ENCODE peak calls at places on chromosomes 12 and 14, in four cellular contexts. Y is AG04450, J is cardiac fibroblast, Q is psoas muscle. I is an unnamed sample.

GRCh38 chr14:49623941-49624806 is 3.6 kb downstream of the MGAT2 start:
- DNase-seq in J (no peak), Q (no peak), Y (no peak), I (no peak)

GRCh38 chr14:104462651-104463630 is 116.6 kb upstream of the C14orf180 start:
- DNase-seq in J (no peak), Q (no peak), Y (no peak), I (no peak)

GRCh38 chr14:71426001-71426400 is 506.2 kb upstream of the RGS6 start:
- DNase-seq in Q (no peak), Y (no peak), J (no peak), I (no peak)

GRCh38 chr12:75699728-75700496 is 188.5 kb upstream of the KRR1 start:
- DNase-seq in Q (no peak), Y (no peak), J (peak), I (no peak)

GRCh38 chr12:94175763-94176660 is 27.6 kb downstream of the PLXNC1 start:
- DNase-seq in J (peak), Q (no peak), Y (no peak), I (no peak)

GRCh38 chr14:23077962-23078361 is 17.0 kb downstream of the ACIN1 start:
- DNase-seq in Y (no peak), J (no peak), Q (no peak), I (no peak)

GRCh38 chr12:124527861-124528561 is 39.4 kb downstream of the NCOR2 start:
- DNase-seq in Q (peak), J (no peak), Y (no peak), I (no peak)

GRCh38 chr14:59631237-59631636 is 54.6 kb upstream of the CCDC175 start:
- DNase-seq in J (no peak), Y (no peak), Q (no peak), I (no peak)

GRCh38 chr12:112340235-112340634 is 42.0 kb downstream of the HECTD4 start:
- DNase-seq in Q (no peak), Y (no peak), J (no peak), I (no peak)

GRCh38 chr12:91381309-91381804 is 198.7 kb upstream of the DCN start:
- DNase-seq in Q (no peak), Y (peak), J (peak), I (no peak)

GRCh38 chr14:68145539-68145938 is 326.0 kb downstream of the RAD51B start:
- DNase-seq in Y (no peak), Q (no peak), J (peak), I (no peak)

GRCh38 chr14:68981539-68981976 is 2.5 kb upstream of the ACTN1 start:
- DNase-seq in J (peak), Q (no peak), Y (no peak), I (no peak)

GRCh38 chr14:50821471-50822464 is 9.2 kb downstream of the NIN start:
- DNase-seq in Q (peak), Y (no peak), J (no peak), I (no peak)

GRCh38 chr14:104446611-104447010 is 133.0 kb upstream of the C14orf180 start:
- DNase-seq in Q (no peak), Y (no peak), J (no peak), I (no peak)

GRCh38 chr14:31927348-31927826 is 149.7 kb upstream of the ARHGAP5 start:
- DNase-seq in Y (peak), J (peak), Q (no peak), I (no peak)

GRCh38 chr12:2664721-2665577 is 129.8 kb upstream of the FKBP4 start:
- DNase-seq in Q (no peak), J (no peak), Y (no peak), I (no peak)

GRCh38 chr12:94427520-94428381 is 31.9 kb downstream of the CEP83 start:
- DNase-seq in Y (peak), J (peak), Q (peak), I (no peak)

GRCh38 chr12:93469386-93469785 is 2.1 kb downstream of the MRPL42 start:
- DNase-seq in J (no peak), Q (no peak), Y (no peak), I (no peak)

GRCh38 chr12:21301-22189 is 45.0 kb upstream of the IQSEC3 start:
- DNase-seq in Y (no peak), J (no peak), Q (no peak), I (no peak)

GRCh38 chr14:101128478-101129450 is 225.2 kb upstream of the RTL1 start:
- DNase-seq in Q (peak), J (no peak), Y (no peak), I (no peak)

GRCh38 chr14:61525293-61526011 is 169.9 kb upstream of the HIF1A start:
- DNase-seq in Q (peak), Y (no peak), J (peak), I (no peak)

GRCh38 chr12:127457726-127458125 is 809.2 kb upstream of the TMEM132C start:
- DNase-seq in Y (no peak), J (no peak), Q (no peak), I (no peak)

DNA sequence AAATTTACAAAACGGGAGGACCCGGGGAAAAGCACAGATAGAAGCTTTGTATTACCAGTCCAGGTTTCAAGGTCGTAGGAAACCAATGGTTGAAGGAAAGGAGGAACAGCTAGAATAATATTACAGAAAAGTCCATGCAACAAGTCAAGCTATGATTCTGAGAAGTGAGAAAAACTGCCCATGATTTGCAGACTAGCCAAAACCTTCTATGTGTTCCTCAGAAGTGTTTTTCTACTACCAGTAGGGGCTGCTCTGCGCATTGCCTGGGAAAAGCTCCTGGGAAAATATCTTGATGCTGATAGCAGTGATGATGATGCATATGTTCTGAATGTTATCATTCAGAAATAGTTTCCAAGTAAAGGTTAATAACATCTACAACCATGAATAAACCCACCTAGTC is 2.2 kb downstream of the PDZRN4 start:
- DNase-seq in J (peak), Q (no peak), Y (no peak), I (no peak)
- TF ChIP-seq CTCF in J (peak), Q (no peak), Y (peak), I (peak)

GRCh38 chr14:28756896-28757570 is 9.6 kb upstream of the FOXG1 start:
- DNase-seq in Y (no peak), Q (no peak), J (peak), I (no peak)

GRCh38 chr14:28755198-28755794 is 11.3 kb upstream of the FOXG1 start:
- DNase-seq in J (no peak), Q (no peak), Y (no peak), I (no peak)

GRCh38 chr14:28755930-28756895 is 10.4 kb upstream of the FOXG1 start:
- DNase-seq in Y (no peak), J (no peak), Q (no peak), I (no peak)

GRCh38 chr14:28751467-28752058 is 15.0 kb upstream of the FOXG1 start:
- DNase-seq in Q (no peak), J (peak), Y (no peak), I (no peak)

GRCh38 chr14:28754209-28754985 is 12.2 kb upstream of the FOXG1 start:
- DNase-seq in J (peak), Q (no peak), Y (no peak), I (no peak)
- TF ChIP-seq CTCF in J (peak), Q (peak), Y (peak), I (peak)

GRCh38 chr14:76203086-76204001 is 51.6 kb downstream of the GPATCH2L start:
- DNase-seq in Y (peak), J (peak), Q (no peak), I (no peak)

GRCh38 chr14:76208340-76208739 is 56.6 kb downstream of the GPATCH2L start:
- DNase-seq in J (no peak), Q (no peak), Y (no peak), I (no peak)

GRCh38 chr14:76205708-76206107 is 54.0 kb downstream of the GPATCH2L start:
- DNase-seq in Y (no peak), J (no peak), Q (no peak), I (no peak)

GRCh38 chr14:76201162-76201561 is 49.4 kb downstream of the GPATCH2L start:
- DNase-seq in J (peak), Q (no peak), Y (peak), I (no peak)

GRCh38 chr14:76204436-76205230 is 52.9 kb downstream of the GPATCH2L start:
- DNase-seq in J (no peak), Q (no peak), Y (no peak), I (no peak)
- TF ChIP-seq CTCF in J (no peak), Q (no peak), Y (no peak), I (no peak)

GRCh38 chr14:54565236-54566151 is 1.4 kb upstream of the SAMD4A start:
- DNase-seq in J (peak), Q (peak), Y (peak), I (peak)
- TF ChIP-seq CTCF in J (no peak), Q (peak), Y (no peak), I (peak)

I was measured in chondrocyte.